ENCODE peak calls at places on chromosomes 1 and 21, in seven cellular contexts. V is aorta, F is body of pancreas, Q is Peyer's patch, X is lung, T is lower leg skin, M is neuronal stem cell. Y is an unnamed sample.

GRCh38 chr1:248714248-248714647 is 11.7 kb upstream of the OR14I1 start:
- DNase-seq in X (no peak), F (no peak), V (no peak), M (no peak), T (no peak), Q (no peak), Y (peak)

GRCh38 chr1:237139732-237140131 is 97.7 kb downstream of the RYR2 start:
- DNase-seq in T (no peak), Q (no peak), X (no peak), V (no peak), F (no peak), M (no peak), Y (no peak)

GRCh38 chr21:45227735-45228134 is 60.0 kb downstream of the POFUT2 start:
- DNase-seq in V (no peak), X (no peak), F (no peak), T (no peak), Q (no peak), M (no peak), Y (no peak)

GRCh38 chr1:168304865-168305264 is 24.2 kb downstream of the TBX19 start:
- DNase-seq in Q (no peak), V (no peak), X (no peak), T (no peak), F (no peak), M (no peak), Y (no peak)

GRCh38 chr1:26295194-26296138 is 11.0 kb downstream of the UBXN11 start:
- DNase-seq in V (no peak), Q (no peak), F (no peak), T (no peak), M (no peak), X (no peak), Y (no peak)

GRCh38 chr1:199113265-199113869 is 474.5 kb downstream of the PTPRC start:
- DNase-seq in T (no peak), F (peak), M (peak), V (peak), X (peak), Q (peak), Y (peak)

GRCh38 chr1:63691672-63692425 is 82.0 kb upstream of the ROR1 start:
- DNase-seq in F (peak), Q (peak), V (no peak), T (peak), X (peak), M (peak), Y (peak)

GRCh38 chr1:10217748-10218441 is 7.5 kb downstream of the KIF1B start:
- DNase-seq in V (no peak), M (no peak), Q (no peak), F (no peak), X (no peak), T (no peak), Y (peak)

GRCh38 chr1:77768006-77768405 is 8.4 kb upstream of the USP33 start:
- DNase-seq in Q (no peak), F (no peak), M (no peak), T (no peak), V (no peak), X (no peak), Y (no peak)

GRCh38 chr1:242008788-242009500 is 10.0 kb upstream of the MAP1LC3C start:
- DNase-seq in M (no peak), X (no peak), Q (no peak), F (no peak), T (peak), V (peak), Y (no peak)

GRCh38 chr1:203512830-203513578 is 19.1 kb downstream of the OPTC start:
- DNase-seq in Q (peak), T (peak), M (no peak), F (no peak), X (peak), V (peak), Y (peak)

GRCh38 chr1:116365353-116365780 is 7.7 kb upstream of the ATP1A1 start:
- DNase-seq in V (no peak), F (no peak), Q (no peak), T (no peak), X (no peak), M (no peak), Y (no peak)

GRCh38 chr1:205792481-205792881 is 17.2 kb upstream of the RAB29 start:
- DNase-seq in F (no peak), Q (no peak), M (no peak), T (no peak), V (no peak), X (no peak), Y (no peak)

GRCh38 chr1:43366179-43366578 is 1.6 kb downstream of the ELOVL1 start:
- DNase-seq in X (peak), V (peak), T (peak), F (peak), Q (peak), M (no peak), Y (no peak)

GRCh38 chr1:230867119-230867902 is 1.0 kb downstream of the C1orf198 start:
- DNase-seq in F (no peak), M (no peak), V (no peak), Q (no peak), X (no peak), T (no peak), Y (peak)

GRCh38 chr1:99481391-99481996 is 164.4 kb upstream of the PALMD start:
- DNase-seq in T (peak), X (peak), M (peak), V (no peak), F (peak), Q (no peak), Y (peak)

GRCh38 chr1:25232027-25232865 is at the start of gene SYF2:
- DNase-seq in X (peak), F (peak), Q (peak), T (peak), V (peak), M (peak), Y (peak)

GRCh38 chr21:28906236-28906635 is 86.4 kb downstream of the LTN1 start:
- DNase-seq in F (no peak), Q (no peak), V (no peak), M (no peak), T (no peak), X (no peak), Y (no peak)

GRCh38 chr1:47927165-47927564 is 70.0 kb downstream of the TRABD2B start:
- DNase-seq in Q (no peak), V (no peak), F (no peak), X (no peak), M (no peak), T (peak), Y (no peak)

GRCh38 chr1:55185832-55186231 is 29.3 kb downstream of the USP24 start:
- DNase-seq in X (no peak), T (no peak), F (no peak), V (no peak), M (no peak), Q (no peak), Y (no peak)

GRCh38 chr1:93779540-93780121 is 98.0 kb upstream of the BCAR3 start:
- DNase-seq in T (no peak), X (no peak), M (no peak), V (no peak), Q (no peak), F (no peak), Y (peak)

GRCh38 chr1:1067284-1068076 is 6.6 kb downstream of the RNF223 start:
- DNase-seq in Q (no peak), M (no peak), V (no peak), T (no peak), F (peak), X (peak), Y (no peak)

GRCh38 chr1:151165281-151165737 is 393 bp downstream of the LYSMD1 start:
- DNase-seq in V (peak), Q (peak), M (peak), F (no peak), X (peak), T (peak), Y (peak)

GRCh38 chr1:119285482-119285881 is 83.1 kb upstream of the HAO2 start:
- DNase-seq in M (no peak), T (no peak), F (no peak), V (no peak), Q (no peak), X (no peak), Y (peak)

GRCh38 chr1:225813250-225813964 is 3.5 kb downstream of the EPHX1 start:
- DNase-seq in V (peak), F (peak), T (peak), M (no peak), Q (peak), X (peak), Y (peak)

GRCh38 chr1:147625274-147625986 is 44.9 kb downstream of the ACP6 start:
- DNase-seq in V (no peak), X (no peak), F (no peak), Q (no peak), M (no peak), T (no peak), Y (no peak)

GRCh38 chr1:209844695-209845404 is 17.1 kb downstream of the UTP25 start:
- DNase-seq in X (no peak), M (no peak), T (no peak), F (no peak), Q (no peak), V (no peak), Y (no peak)

GRCh38 chr1:174768516-174768915 is 231.2 kb upstream of the CACYBP start:
- DNase-seq in X (no peak), V (no peak), M (no peak), F (no peak), T (no peak), Q (no peak), Y (no peak)

GRCh38 chr1:8867878-8868567 is 10.5 kb downstream of the ENO1 start:
- DNase-seq in T (no peak), M (no peak), X (no peak), V (no peak), Q (no peak), F (no peak), Y (no peak)

GRCh38 chr1:196661345-196661744 is 9.5 kb downstream of the CFH start:
- DNase-seq in V (no peak), M (no peak), X (no peak), Q (no peak), T (no peak), F (no peak), Y (no peak)

GRCh38 chr1:170692866-170693575 is 29.1 kb downstream of the PRRX1 start:
- DNase-seq in V (no peak), F (no peak), Q (no peak), X (no peak), M (no peak), T (no peak), Y (peak)

GRCh38 chr1:203706444-203706843 is 58.5 kb upstream of the LAX1 start:
- DNase-seq in T (no peak), M (no peak), V (no peak), Q (no peak), X (no peak), F (no peak), Y (no peak)

GRCh38 chr21:36839123-36839522 is 127.3 kb downstream of the HLCS start:
- DNase-seq in F (no peak), X (no peak), T (no peak), V (no peak), M (no peak), Q (no peak), Y (peak)

GRCh38 chr1:53369034-53369750 is 41.3 kb upstream of the LRP8 start:
- DNase-seq in V (peak), M (no peak), Q (peak), T (no peak), F (peak), X (no peak), Y (no peak)

GRCh38 chr1:53368314-53369033 is 40.6 kb upstream of the LRP8 start:
- DNase-seq in T (no peak), V (peak), X (no peak), M (no peak), Q (peak), F (peak), Y (no peak)

GRCh38 chr1:53369761-53370160 is 41.9 kb upstream of the LRP8 start:
- DNase-seq in Q (no peak), X (no peak), M (no peak), F (no peak), T (no peak), V (peak), Y (no peak)

GRCh38 chr1:53366901-53367502 is 39.1 kb upstream of the LRP8 start:
- DNase-seq in Q (peak), X (no peak), V (peak), T (no peak), M (no peak), F (no peak), Y (no peak)

GRCh38 chr1:53367503-53368313 is 39.8 kb upstream of the LRP8 start:
- DNase-seq in T (no peak), M (no peak), V (peak), X (no peak), F (peak), Q (peak), Y (no peak)
- H3K4me3 ChIP-seq in T (no peak), M (no peak), V (no peak), X (no peak), F (no peak), Q (peak), Y (no peak)

DNA sequence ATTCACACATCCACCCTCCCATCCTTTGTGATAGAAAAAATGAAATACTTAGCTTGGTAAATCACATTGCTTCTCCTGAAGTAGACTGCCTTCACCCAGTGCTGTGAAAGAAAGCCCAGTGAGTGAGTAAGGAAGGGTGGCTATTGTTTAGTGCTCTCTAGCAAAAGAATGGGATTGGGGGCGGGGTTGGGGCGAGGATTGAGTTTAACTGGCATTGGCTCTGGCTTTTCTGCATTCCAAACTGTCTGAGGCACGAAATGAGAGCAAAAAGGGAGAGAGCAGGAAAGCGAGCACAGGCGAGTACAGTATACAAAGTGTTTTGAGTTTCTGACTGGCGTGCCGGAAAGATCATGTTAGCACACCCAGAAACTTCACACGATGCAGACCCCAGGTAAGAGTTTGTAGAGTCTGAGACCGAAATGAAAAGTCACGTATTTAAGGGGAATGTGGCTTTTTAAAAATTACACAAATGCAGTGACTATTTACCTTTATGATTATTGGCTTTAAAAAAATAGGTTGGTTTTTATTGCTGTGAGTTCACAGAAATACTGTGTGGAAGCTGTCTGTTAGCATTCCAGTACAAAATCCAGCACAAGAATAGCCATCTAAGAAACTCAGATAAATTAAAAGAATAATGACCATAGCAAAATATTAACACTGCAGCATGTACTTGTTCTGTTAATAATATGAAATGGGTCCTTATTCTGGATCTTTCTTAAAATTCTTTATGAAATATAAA is 155.4 kb downstream of the CLEC20A start:
- DNase-seq in T (peak), V (peak), F (peak), M (peak), X (peak), Q (no peak), Y (peak)
- H3K4me3 ChIP-seq in T (no peak), V (no peak), F (no peak), M (peak), X (no peak), Q (no peak), Y (peak)

GRCh38 chr1:3597599-3597964 is 13.7 kb downstream of the MEGF6 start:
- DNase-seq in V (no peak), M (no peak), X (no peak), T (no peak), Q (no peak), F (no peak), Y (no peak)
- H3K4me3 ChIP-seq in V (no peak), M (no peak), X (no peak), T (no peak), Q (no peak), F (no peak), Y (no peak)

GRCh38 chr1:27598288-27598687 is 5.7 kb downstream of the AHDC1 start:
- DNase-seq in T (no peak), V (peak), X (no peak), Q (no peak), M (no peak), F (no peak), Y (no peak)
- H3K4me3 ChIP-seq in T (no peak), V (no peak), X (no peak), Q (no peak), M (peak), F (no peak), Y (no peak)

DNA sequence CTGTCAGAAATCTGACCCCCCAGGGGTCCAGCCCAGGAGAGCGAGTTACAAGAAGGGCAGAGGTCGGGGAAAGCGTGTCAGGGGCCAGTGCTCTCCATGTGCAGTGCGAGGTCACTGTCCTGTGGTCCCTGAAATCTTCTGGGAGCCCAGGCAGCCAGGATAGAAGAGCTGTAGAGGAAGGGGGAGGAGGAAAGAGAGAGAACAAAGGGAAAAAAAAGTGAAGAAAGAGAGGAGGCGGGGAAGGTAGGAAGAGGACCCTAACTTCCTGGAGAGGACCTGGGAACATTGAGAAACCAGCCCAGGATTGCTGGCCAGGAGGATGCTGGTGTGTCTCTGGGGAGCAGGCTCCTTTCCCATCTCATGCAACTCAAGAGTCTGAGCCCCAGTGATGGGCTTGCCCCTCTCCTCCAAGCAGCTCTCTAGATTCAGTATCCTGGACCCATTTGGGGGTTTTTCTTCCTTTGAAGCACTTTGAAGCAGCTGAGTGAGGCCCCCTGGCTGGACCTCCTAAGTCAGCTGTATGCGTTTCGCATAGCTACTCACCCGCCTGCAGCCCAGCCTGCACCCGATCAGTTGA is 6.8 kb upstream of the INAVA start:
- DNase-seq in Q (no peak), V (no peak), T (no peak), M (no peak), F (no peak), X (no peak), Y (no peak)
- H3K4me3 ChIP-seq in Q (peak), V (no peak), T (no peak), M (no peak), F (no peak), X (no peak), Y (no peak)

GRCh38 chr1:30896905-30897304 is 11.7 kb downstream of the SDC3 start:
- DNase-seq in T (no peak), Q (no peak), M (no peak), X (no peak), V (no peak), F (no peak), Y (no peak)

GRCh38 chr1:30895942-30896660 is 12.5 kb downstream of the SDC3 start:
- DNase-seq in V (no peak), Q (no peak), F (no peak), M (no peak), X (no peak), T (no peak), Y (no peak)

GRCh38 chr1:30893776-30894507 is 14.6 kb downstream of the SDC3 start:
- DNase-seq in X (no peak), T (no peak), M (peak), V (no peak), F (no peak), Q (no peak), Y (no peak)

GRCh38 chr1:30894508-30894973 is 14.0 kb downstream of the SDC3 start:
- DNase-seq in X (no peak), V (no peak), M (no peak), F (no peak), Q (no peak), T (no peak), Y (no peak)

GRCh38 chr1:30895382-30895941 is 13.1 kb downstream of the SDC3 start:
- DNase-seq in V (no peak), X (no peak), M (no peak), Q (no peak), F (no peak), T (no peak), Y (no peak)
- H3K4me3 ChIP-seq in V (no peak), X (no peak), M (no peak), Q (no peak), F (no peak), T (no peak), Y (no peak)

GRCh38 chr1:32894681-32895080 is 6.5 kb downstream of the TMEM54 start:
- DNase-seq in M (no peak), V (peak), Q (no peak), X (no peak), T (no peak), F (no peak), Y (no peak)

GRCh38 chr1:32891630-32892029 is 5.3 kb downstream of the HPCA start:
- DNase-seq in M (no peak), T (no peak), Q (no peak), F (no peak), V (peak), X (no peak), Y (no peak)

GRCh38 chr1:32892368-32893197 is 6.3 kb downstream of the HPCA start:
- DNase-seq in V (peak), M (no peak), X (no peak), T (no peak), F (no peak), Q (peak), Y (no peak)

GRCh38 chr1:32894019-32894600 is 7.1 kb downstream of the TMEM54 start:
- DNase-seq in T (no peak), F (no peak), M (no peak), V (no peak), Q (no peak), X (no peak), Y (no peak)

DNA sequence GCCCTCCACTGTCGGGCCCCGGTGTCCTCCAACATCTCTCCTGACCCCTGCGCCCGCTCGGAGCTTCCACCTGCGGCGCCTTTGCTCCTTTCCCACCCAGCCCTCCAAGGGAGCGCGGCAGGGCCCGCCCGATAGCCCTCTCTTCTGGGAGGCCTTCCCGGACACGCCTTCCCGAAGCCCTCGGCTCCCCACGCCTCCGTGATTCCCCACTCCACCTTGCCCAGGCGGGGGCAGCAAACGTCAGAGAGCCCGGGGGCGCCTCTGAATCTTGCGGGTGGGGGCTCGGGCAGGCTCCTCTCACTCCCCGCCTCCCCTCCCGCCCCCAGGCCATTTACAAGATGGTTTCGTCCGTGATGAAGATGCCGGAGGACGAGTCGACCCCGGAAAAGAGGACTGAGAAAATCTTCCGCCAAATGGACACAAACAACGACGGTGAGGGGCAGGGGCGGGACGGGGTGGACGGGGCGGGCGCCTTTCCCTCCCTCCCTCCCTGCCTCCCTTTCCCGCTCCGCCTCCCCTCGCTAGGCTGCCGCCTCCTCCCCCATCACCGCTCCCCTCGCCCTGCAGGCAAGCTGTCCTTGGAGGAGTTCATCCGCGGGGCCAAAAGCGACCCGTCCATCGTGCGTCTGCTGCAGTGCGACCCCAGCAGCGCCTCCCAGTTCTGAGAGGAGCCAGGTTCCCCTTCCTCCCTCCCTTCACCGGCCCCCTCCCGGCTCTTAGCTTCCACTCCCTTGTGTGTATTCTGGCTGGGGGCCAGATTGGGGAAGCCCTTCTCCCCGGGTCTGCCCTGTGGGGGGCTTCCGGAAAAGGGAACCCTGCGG is 7.1 kb downstream of the HPCA start:
- DNase-seq in X (no peak), Q (peak), M (peak), F (no peak), V (peak), T (no peak), Y (peak)
- H3K4me3 ChIP-seq in X (no peak), Q (peak), M (peak), F (no peak), V (no peak), T (peak), Y (peak)

Y was measured in astrocyte of the spinal cord.